ENCODE peak calls at places on chromosomes 7 and 10, in six cellular contexts. G is GM12878, P is K562, K is H1, M is HepG2, C is NT2/D1. B is an unnamed sample.

GRCh38 chr7:112009081-112009480 is 197.1 kb downstream of the DOCK4 start:
- DNase-seq in G (no peak), P (no peak), K (no peak), M (peak; percentile 43), C (no peak), B (no peak)

GRCh38 chr10:92822060-92822634 is 26.2 kb upstream of the EXOC6 start:
- DNase-seq in G (no peak), P (peak; percentile 68), K (peak; percentile 7), M (peak; percentile 34), C (no peak), B (no peak)

GRCh38 chr10:86958831-86959736 is 685 bp downstream of the SNCG start:
- DNase-seq in G (no peak), P (peak; percentile 80), K (peak; percentile 54), M (peak; percentile 31), C (no peak), B (peak; percentile 62)

GRCh38 chr10:129977794-129978193 is 13.7 kb upstream of the EBF3 start:
- DNase-seq in G (no peak), P (no peak), K (no peak), M (no peak), C (no peak), B (no peak)

GRCh38 chr7:46315891-46316290 is 394.8 kb upstream of the IGFBP3 start:
- DNase-seq in G (no peak), P (no peak), K (no peak), M (no peak), C (no peak), B (no peak)

GRCh38 chr7:152579070-152579469 is 96.9 kb downstream of the XRCC2 start:
- DNase-seq in G (no peak), P (no peak), K (no peak), M (no peak), C (no peak), B (no peak)

GRCh38 chr10:79445217-79445707 is at the start of gene ZCCHC24:
- DNase-seq in G (no peak), P (no peak), K (no peak), M (no peak), C (no peak), B (peak; percentile 22)

GRCh38 chr7:134453526-134453925 is 5.4 kb downstream of the AKR1B1 start:
- DNase-seq in G (no peak), P (no peak), K (no peak), M (no peak), C (no peak), B (no peak)

GRCh38 chr7:158108646-158109293 is 478.9 kb downstream of the PTPRN2 start:
- DNase-seq in G (no peak), P (no peak), K (peak; percentile 8), M (no peak), C (no peak), B (no peak)

GRCh38 chr7:55435466-55435865 is 70.3 kb downstream of the LANCL2 start:
- DNase-seq in G (no peak), P (no peak), K (no peak), M (no peak), C (no peak), B (no peak)

GRCh38 chr10:21724695-21725371 is 190.8 kb downstream of the MLLT10 start:
- DNase-seq in G (peak; percentile 59), P (peak; percentile 65), K (no peak), M (peak; percentile 98), C (peak; percentile 59), B (peak; percentile 93)

GRCh38 chr7:372939-373791 is 83.2 kb downstream of the FOXL3 start:
- DNase-seq in G (no peak), P (no peak), K (peak; percentile 51), M (peak; percentile 92), C (no peak), B (no peak)

GRCh38 chr10:95469251-95469650 is 91.9 kb downstream of the SORBS1 start:
- DNase-seq in G (no peak), P (no peak), K (no peak), M (no peak), C (no peak), B (no peak)

GRCh38 chr10:68103867-68104255 is 5.4 kb upstream of the MYPN start:
- DNase-seq in G (no peak), P (no peak), K (no peak), M (no peak), C (no peak), B (no peak)

GRCh38 chr10:17768957-17769356 is 17.0 kb downstream of the TMEM236 start:
- DNase-seq in G (no peak), P (no peak), K (no peak), M (no peak), C (no peak), B (no peak)

GRCh38 chr7:29480456-29480855 is 83.2 kb upstream of the PRR15 start:
- DNase-seq in G (no peak), P (no peak), K (no peak), M (no peak), C (no peak), B (no peak)

GRCh38 chr10:94524146-94524545 is 21.4 kb upstream of the HELLS start:
- DNase-seq in G (no peak), P (no peak), K (no peak), M (no peak), C (no peak), B (no peak)

GRCh38 chr10:8404721-8405120 is 350.2 kb downstream of the GATA3 start:
- DNase-seq in G (peak; percentile 21), P (no peak), K (no peak), M (no peak), C (no peak), B (no peak)

GRCh38 chr10:118256825-118257570 is 85.1 kb downstream of the FAM204A start:
- DNase-seq in G (no peak), P (no peak), K (no peak), M (no peak), C (no peak), B (no peak)

GRCh38 chr10:113094114-113094486 is 144.1 kb downstream of the TCF7L2 start:
- DNase-seq in G (peak; percentile 23), P (no peak), K (no peak), M (no peak), C (no peak), B (no peak)

GRCh38 chr10:57338823-57339558 is 928.7 kb downstream of the IPMK start:
- DNase-seq in G (peak; percentile 7), P (peak; percentile 43), K (peak; percentile 44), M (peak; percentile 45), C (peak; percentile 13), B (no peak)

GRCh38 chr7:112433289-112433688 is 17.0 kb upstream of the IFRD1 start:
- DNase-seq in G (no peak), P (no peak), K (no peak), M (no peak), C (no peak), B (no peak)

GRCh38 chr7:158401295-158401694 is 186.3 kb downstream of the PTPRN2 start:
- DNase-seq in G (no peak), P (no peak), K (no peak), M (no peak), C (no peak), B (no peak)

GRCh38 chr10:31152421-31153133 is 120.9 kb upstream of the ZNF438 start:
- DNase-seq in G (no peak), P (no peak), K (no peak), M (no peak), C (no peak), B (no peak)

GRCh38 chr7:157875230-157876179 is 538.7 kb downstream of the DNAJB6 start:
- DNase-seq in G (no peak), P (peak; percentile 68), K (peak; percentile 85), M (no peak), C (peak; percentile 38), B (peak; percentile 23)

GRCh38 chr10:110138197-110138812 is 69.1 kb upstream of the MXI1 start:
- DNase-seq in G (no peak), P (no peak), K (no peak), M (peak; percentile 65), C (no peak), B (peak; percentile 65)

GRCh38 chr10:4131407-4132215 is 346.6 kb upstream of the KLF6 start:
- DNase-seq in G (peak; percentile 66), P (no peak), K (no peak), M (no peak), C (no peak), B (no peak)

GRCh38 chr7:7731732-7732131 is 13.3 kb upstream of the RPA3 start:
- DNase-seq in G (no peak), P (no peak), K (no peak), M (peak; percentile 92), C (no peak), B (no peak)

GRCh38 chr10:122911889-122912484 is 1.6 kb downstream of the FAM24A start:
- DNase-seq in G (no peak), P (peak; percentile 54), K (peak; percentile 94), M (peak; percentile 29), C (peak; percentile 55), B (no peak)

GRCh38 chr10:47257396-47258120 is 42.4 kb upstream of the GDF10 start:
- DNase-seq in G (peak; percentile 16), P (no peak), K (peak; percentile 8), M (no peak), C (no peak), B (no peak)

GRCh38 chr7:96901822-96902412 is 103.4 kb upstream of the DLX6 start:
- DNase-seq in G (no peak), P (no peak), K (no peak), M (no peak), C (no peak), B (no peak)
- TF ChIP-seq YY1 in G (no peak), P (no peak), K (no peak), M (no peak), C (no peak), B (no peak)

GRCh38 chr7:92451645-92452044 is 4.4 kb downstream of the GATAD1 start:
- DNase-seq in G (no peak), P (no peak), K (no peak), M (no peak), C (no peak), B (no peak)

GRCh38 chr7:92448185-92448747 is 984 bp downstream of the GATAD1 start:
- DNase-seq in G (peak; percentile 48), P (peak; percentile 60), K (no peak), M (peak; percentile 50), C (no peak), B (peak; percentile 57)

GRCh38 chr7:92447239-92448184 is at the start of gene GATAD1:
- DNase-seq in G (peak; percentile 57), P (peak; percentile 97), K (peak; percentile 90), M (peak; percentile 89), C (peak; percentile 89), B (peak; percentile 88)

DNA sequence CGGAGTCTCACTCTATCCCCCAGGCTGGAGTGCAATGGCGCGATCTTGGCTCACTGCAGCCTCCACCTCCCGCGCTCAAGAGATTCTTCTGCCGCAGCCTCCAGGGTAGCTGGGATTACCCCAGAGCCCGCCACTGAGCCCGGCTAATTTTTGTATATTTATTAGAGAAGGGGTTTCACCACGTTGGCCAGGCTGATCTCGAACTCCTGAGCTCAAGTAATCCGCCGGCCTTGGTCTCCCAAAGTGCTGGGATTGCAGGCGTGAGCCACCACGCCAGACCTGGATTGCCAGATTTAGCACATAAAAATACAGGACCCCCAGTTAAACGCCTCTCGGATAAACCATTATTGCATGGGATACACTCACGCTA is 428 bp upstream of the GATAD1 start:
- DNase-seq in G (no peak), P (no peak), K (no peak), M (no peak), C (no peak), B (no peak)
- TF ChIP-seq ZNF274 in G (no peak), P (no peak), K (no peak), M (no peak), C (no peak), B (no peak)

GRCh38 chr10:124353091-124353815 is 65.5 kb downstream of the OAT start:
- DNase-seq in G (no peak), P (no peak), K (no peak), M (no peak), C (no peak), B (no peak)
- TF ChIP-seq YY1 in G (no peak), P (no peak), K (no peak), M (no peak), C (no peak), B (no peak)

GRCh38 chr7:102132209-102132752 is 154.4 kb upstream of the SH2B2 start:
- DNase-seq in G (no peak), P (no peak), K (no peak), M (peak; percentile 48), C (no peak), B (no peak)
- TF ChIP-seq ZNF274 in G (no peak), P (no peak), K (no peak), M (no peak), C (no peak), B (no peak)

B was measured in HCT116.